ENCODE peak calls at places on chromosomes 2 and 18, in nine cellular contexts. R, C, Y, Q, U, D, V, K and B are unnamed samples.

GRCh38 chr2:100957971-100958653 is 44.0 kb upstream of the RPL31 start:
- DNase-seq in Y (no peak), K (no peak), V (no peak), Q (no peak), D (peak), R (peak), C (no peak), U (peak), B (no peak)

GRCh38 chr2:26317377-26318105 is 28.4 kb upstream of the SELENOI start:
- DNase-seq in D (no peak), C (no peak), K (no peak), Q (no peak), V (no peak), R (no peak), Y (no peak), U (no peak), B (no peak)

GRCh38 chr2:48250474-48250844 is 279.5 kb upstream of the STON1 start:
- DNase-seq in D (no peak), R (no peak), C (no peak), Q (no peak), Y (no peak), K (no peak), V (no peak), U (no peak), B (no peak)

GRCh38 chr18:63162271-63163014 is 157.1 kb downstream of the BCL2 start:
- DNase-seq in K (no peak), U (peak), D (no peak), Y (no peak), R (peak), Q (no peak), V (no peak), C (no peak), B (peak)

GRCh38 chr2:129915303-129915840 is 64.1 kb upstream of the RAB6C start:
- DNase-seq in Q (no peak), K (no peak), Y (no peak), U (no peak), C (no peak), V (no peak), R (no peak), D (no peak), B (no peak)

GRCh38 chr2:8534729-8535397 is 147.0 kb upstream of the ID2 start:
- DNase-seq in Q (peak), Y (no peak), V (peak), R (peak), C (peak), K (no peak), D (no peak), U (peak), B (no peak)

GRCh38 chr2:226847511-226847910 is 11.7 kb downstream of the RHBDD1 start:
- DNase-seq in V (no peak), R (no peak), C (no peak), D (no peak), Y (no peak), Q (no peak), U (no peak), K (no peak), B (no peak)

GRCh38 chr2:166333809-166334208 is 41.9 kb downstream of the SCN9A start:
- DNase-seq in D (peak), U (no peak), K (no peak), C (no peak), V (no peak), Y (no peak), R (peak), Q (no peak), B (no peak)

GRCh38 chr2:151973901-151974199 is 125.0 kb downstream of the CACNB4 start:
- DNase-seq in C (peak), D (peak), U (peak), K (no peak), V (no peak), Q (peak), R (peak), Y (no peak), B (peak)

GRCh38 chr18:50716902-50717301 is 102.9 kb downstream of the MRO start:
- DNase-seq in D (peak), Q (no peak), K (no peak), Y (no peak), V (no peak), U (no peak), R (peak), C (no peak), B (peak)

GRCh38 chr18:22678486-22678885 is 254.6 kb upstream of the RBBP8 start:
- DNase-seq in K (no peak), U (peak), R (no peak), Y (no peak), Q (no peak), V (no peak), C (no peak), D (no peak), B (peak)

GRCh38 chr2:226813148-226813701 is 13.6 kb upstream of the IRS1 start:
- DNase-seq in V (no peak), Y (no peak), R (no peak), U (no peak), Q (no peak), C (peak), D (peak), K (no peak), B (no peak)

GRCh38 chr2:169625781-169626180 is 41.6 kb downstream of the PPIG start:
- DNase-seq in C (no peak), V (no peak), K (no peak), D (no peak), R (no peak), U (no peak), Y (no peak), Q (no peak), B (no peak)

GRCh38 chr2:167749016-167749415 is 498.4 kb downstream of the STK39 start:
- DNase-seq in U (peak), Y (no peak), Q (no peak), K (no peak), V (no peak), D (peak), R (peak), C (no peak), B (no peak)

GRCh38 chr18:61765097-61765496 is 127.7 kb downstream of the RNF152 start:
- DNase-seq in C (no peak), K (no peak), V (no peak), Q (peak), D (peak), R (peak), U (peak), Y (no peak), B (peak)

GRCh38 chr2:37886745-37887144 is 38.3 kb upstream of the RMDN2 start:
- DNase-seq in D (peak), U (peak), C (no peak), Y (no peak), R (peak), V (no peak), Q (no peak), K (no peak), B (peak)

GRCh38 chr2:172095905-172096660 is 6.6 kb downstream of the DLX2 start:
- DNase-seq in C (peak), K (no peak), R (no peak), Y (no peak), Q (peak), D (peak), U (no peak), V (no peak), B (no peak)

GRCh38 chr2:44560961-44561360 is 199.2 kb downstream of the CAMKMT start:
- DNase-seq in D (peak), K (no peak), R (no peak), Q (no peak), V (no peak), Y (no peak), U (peak), C (no peak), B (no peak)